ENCODE peak calls at places on chromosomes 16 and 17, in eight cellular contexts. One of them, this sample, is unnamed.

GRCh38 chr17:59769891-59770290 is 62.4 kb downstream of the VMP1 start:
- DNase-seq in ascending aorta: no peak
- DNase-seq in neural crest cell: no peak
- DNase-seq in nephron progenitor cell: no peak
- DNase-seq in heart left ventricle: no peak
- DNase-seq in foreskin keratinocyte: no peak
- DNase-seq in A549: no peak
- DNase-seq in GM13977: no peak
- DNase-seq in this sample: no peak

GRCh38 chr17:51487947-51488346 is 227.6 kb downstream of the UTP18 start:
- DNase-seq in ascending aorta: no peak
- DNase-seq in neural crest cell: no peak
- DNase-seq in nephron progenitor cell: peak
- DNase-seq in heart left ventricle: no peak
- DNase-seq in foreskin keratinocyte: no peak
- DNase-seq in A549: peak
- DNase-seq in GM13977: no peak
- DNase-seq in this sample: no peak

GRCh38 chr17:8222380-8222629 is 11.9 kb upstream of the AURKB start:
- DNase-seq in ascending aorta: no peak
- DNase-seq in neural crest cell: no peak
- DNase-seq in nephron progenitor cell: no peak
- DNase-seq in heart left ventricle: no peak
- DNase-seq in foreskin keratinocyte: peak
- DNase-seq in A549: no peak
- DNase-seq in GM13977: peak
- DNase-seq in this sample: no peak

GRCh38 chr17:152860-153420 is 15.6 kb downstream of the SCGB1C2 start:
- DNase-seq in ascending aorta: peak
- DNase-seq in neural crest cell: no peak
- DNase-seq in nephron progenitor cell: no peak
- DNase-seq in heart left ventricle: peak
- DNase-seq in foreskin keratinocyte: no peak
- DNase-seq in A549: no peak
- DNase-seq in GM13977: no peak
- DNase-seq in this sample: no peak

GRCh38 chr17:71900830-71901229 is 220.0 kb upstream of the SOX9 start:
- DNase-seq in ascending aorta: no peak
- DNase-seq in neural crest cell: no peak
- DNase-seq in nephron progenitor cell: no peak
- DNase-seq in heart left ventricle: no peak
- DNase-seq in foreskin keratinocyte: peak
- DNase-seq in A549: no peak
- DNase-seq in GM13977: no peak
- DNase-seq in this sample: no peak

GRCh38 chr17:7354262-7354781 is 634 bp upstream of the TMEM95 start:
- DNase-seq in ascending aorta: no peak
- DNase-seq in neural crest cell: peak
- DNase-seq in nephron progenitor cell: no peak
- DNase-seq in heart left ventricle: no peak
- DNase-seq in foreskin keratinocyte: peak
- DNase-seq in A549: peak
- DNase-seq in GM13977: no peak
- DNase-seq in this sample: peak

GRCh38 chr17:71975331-71975801 is 145.5 kb upstream of the SOX9 start:
- DNase-seq in ascending aorta: peak
- DNase-seq in neural crest cell: no peak
- DNase-seq in nephron progenitor cell: peak
- DNase-seq in heart left ventricle: peak
- DNase-seq in foreskin keratinocyte: no peak
- DNase-seq in A549: no peak
- DNase-seq in GM13977: no peak
- DNase-seq in this sample: no peak

GRCh38 chr17:78397681-78398101 is 19.2 kb downstream of the PGS1 start:
- DNase-seq in ascending aorta: peak
- DNase-seq in neural crest cell: no peak
- DNase-seq in nephron progenitor cell: no peak
- DNase-seq in heart left ventricle: no peak
- DNase-seq in foreskin keratinocyte: no peak
- DNase-seq in A549: no peak
- DNase-seq in GM13977: no peak
- DNase-seq in this sample: no peak

GRCh38 chr17:35082073-35082657 is 18.7 kb upstream of the RFFL start:
- DNase-seq in ascending aorta: no peak
- DNase-seq in neural crest cell: no peak
- DNase-seq in nephron progenitor cell: no peak
- DNase-seq in heart left ventricle: no peak
- DNase-seq in foreskin keratinocyte: peak
- DNase-seq in A549: no peak
- DNase-seq in GM13977: no peak
- DNase-seq in this sample: no peak

GRCh38 chr17:65167581-65167980 is 30.4 kb downstream of the RGS9 start:
- DNase-seq in ascending aorta: no peak
- DNase-seq in neural crest cell: no peak
- DNase-seq in nephron progenitor cell: peak
- DNase-seq in heart left ventricle: no peak
- DNase-seq in foreskin keratinocyte: no peak
- DNase-seq in A549: no peak
- DNase-seq in GM13977: no peak
- DNase-seq in this sample: no peak

GRCh38 chr17:77475012-77475976 is 334.5 kb downstream of the SEC14L1 start:
- DNase-seq in ascending aorta: no peak
- DNase-seq in neural crest cell: no peak
- DNase-seq in nephron progenitor cell: no peak
- DNase-seq in heart left ventricle: no peak
- DNase-seq in foreskin keratinocyte: no peak
- DNase-seq in A549: no peak
- DNase-seq in GM13977: no peak
- DNase-seq in this sample: no peak

GRCh38 chr16:84054916-84055315 is 12.3 kb upstream of the SLC38A8 start:
- DNase-seq in ascending aorta: no peak
- DNase-seq in neural crest cell: no peak
- DNase-seq in nephron progenitor cell: peak
- DNase-seq in heart left ventricle: no peak
- DNase-seq in foreskin keratinocyte: no peak
- DNase-seq in A549: no peak
- DNase-seq in GM13977: no peak
- DNase-seq in this sample: no peak

GRCh38 chr17:72545756-72546155 is 424.9 kb downstream of the SOX9 start:
- DNase-seq in ascending aorta: no peak
- DNase-seq in neural crest cell: no peak
- DNase-seq in nephron progenitor cell: no peak
- DNase-seq in heart left ventricle: no peak
- DNase-seq in foreskin keratinocyte: no peak
- DNase-seq in A549: no peak
- DNase-seq in GM13977: no peak
- DNase-seq in this sample: no peak

GRCh38 chr17:71936977-71937376 is 183.8 kb upstream of the SOX9 start:
- DNase-seq in ascending aorta: no peak
- DNase-seq in neural crest cell: no peak
- DNase-seq in nephron progenitor cell: no peak
- DNase-seq in heart left ventricle: no peak
- DNase-seq in foreskin keratinocyte: peak
- DNase-seq in A549: no peak
- DNase-seq in GM13977: no peak
- DNase-seq in this sample: no peak

GRCh38 chr17:20234266-20234665 is 225.1 kb downstream of the SPECC1 start:
- DNase-seq in ascending aorta: no peak
- DNase-seq in neural crest cell: no peak
- DNase-seq in nephron progenitor cell: no peak
- DNase-seq in heart left ventricle: no peak
- DNase-seq in foreskin keratinocyte: no peak
- DNase-seq in A549: no peak
- DNase-seq in GM13977: peak
- DNase-seq in this sample: no peak

GRCh38 chr16:72664122-72664479 is 383.8 kb downstream of the ZFHX3 start:
- DNase-seq in ascending aorta: no peak
- DNase-seq in neural crest cell: no peak
- DNase-seq in nephron progenitor cell: no peak
- DNase-seq in heart left ventricle: no peak
- DNase-seq in foreskin keratinocyte: no peak
- DNase-seq in A549: no peak
- DNase-seq in GM13977: no peak
- DNase-seq in this sample: no peak

GRCh38 chr16:72658888-72659717 is 388.8 kb downstream of the ZFHX3 start:
- DNase-seq in ascending aorta: no peak
- DNase-seq in neural crest cell: no peak
- DNase-seq in nephron progenitor cell: no peak
- DNase-seq in heart left ventricle: no peak
- DNase-seq in foreskin keratinocyte: peak
- DNase-seq in A549: no peak
- DNase-seq in GM13977: no peak
- DNase-seq in this sample: no peak

GRCh38 chr16:72666267-72666666 is 381.7 kb downstream of the ZFHX3 start:
- DNase-seq in ascending aorta: no peak
- DNase-seq in neural crest cell: no peak
- DNase-seq in nephron progenitor cell: no peak
- DNase-seq in heart left ventricle: no peak
- DNase-seq in foreskin keratinocyte: no peak
- DNase-seq in A549: no peak
- DNase-seq in GM13977: no peak
- DNase-seq in this sample: no peak

DNA sequence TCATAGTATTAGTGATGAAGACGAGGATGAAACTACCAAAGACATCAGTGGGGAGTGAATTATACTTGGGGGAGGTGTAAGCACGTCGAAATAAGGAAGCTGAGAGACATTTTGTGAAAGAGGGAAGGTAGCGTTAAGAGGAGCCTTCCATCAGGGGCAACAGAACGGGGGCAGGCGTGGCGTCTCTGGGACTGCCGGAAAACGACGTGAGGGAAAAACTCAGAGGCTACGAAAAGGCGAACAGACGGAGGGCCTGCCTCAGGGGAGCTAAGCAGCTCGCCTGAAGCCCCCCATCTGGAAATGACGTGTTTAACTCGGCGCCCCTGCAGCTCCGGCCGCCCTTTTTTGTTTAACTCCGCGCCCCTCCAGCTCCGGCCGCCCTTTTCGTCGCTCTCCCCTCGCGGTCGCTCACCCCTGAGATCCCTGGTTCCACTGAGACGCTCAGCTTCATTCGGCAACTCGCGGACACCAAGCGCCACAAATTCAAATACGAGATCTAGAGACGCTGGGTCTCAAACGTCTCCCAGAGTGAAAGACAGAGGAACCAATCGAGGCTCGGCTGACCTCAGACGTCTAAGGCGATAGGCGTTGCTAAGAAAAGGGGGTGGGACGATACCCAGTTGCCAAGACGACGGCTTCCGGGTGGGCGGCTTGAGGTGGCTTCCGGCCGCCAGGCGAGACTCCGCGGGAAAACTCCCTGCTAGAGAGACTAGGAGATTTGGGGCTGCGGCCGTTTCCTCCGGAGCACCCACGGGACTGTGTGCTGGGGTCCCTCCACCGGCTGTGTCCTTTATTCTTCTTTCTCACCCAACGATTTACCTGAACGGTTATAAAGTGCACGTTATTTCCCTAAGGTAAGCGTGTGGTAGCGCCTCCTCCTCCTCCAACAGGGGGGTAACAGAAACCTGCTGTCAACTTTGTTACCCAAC is 383.2 kb downstream of the ZFHX3 start:
- DNase-seq in ascending aorta: peak
- DNase-seq in neural crest cell: peak
- DNase-seq in nephron progenitor cell: peak
- DNase-seq in heart left ventricle: peak
- DNase-seq in foreskin keratinocyte: peak
- DNase-seq in A549: peak
- DNase-seq in GM13977: peak
- DNase-seq in this sample: peak
- TF ChIP-seq CTCF in ascending aorta: no peak
- TF ChIP-seq CTCF in neural crest cell: peak
- TF ChIP-seq CTCF in nephron progenitor cell: no peak
- TF ChIP-seq CTCF in heart left ventricle: peak
- TF ChIP-seq CTCF in foreskin keratinocyte: peak
- TF ChIP-seq CTCF in A549: no peak
- TF ChIP-seq CTCF in GM13977: no peak
- TF ChIP-seq CTCF in this sample: no peak

DNA sequence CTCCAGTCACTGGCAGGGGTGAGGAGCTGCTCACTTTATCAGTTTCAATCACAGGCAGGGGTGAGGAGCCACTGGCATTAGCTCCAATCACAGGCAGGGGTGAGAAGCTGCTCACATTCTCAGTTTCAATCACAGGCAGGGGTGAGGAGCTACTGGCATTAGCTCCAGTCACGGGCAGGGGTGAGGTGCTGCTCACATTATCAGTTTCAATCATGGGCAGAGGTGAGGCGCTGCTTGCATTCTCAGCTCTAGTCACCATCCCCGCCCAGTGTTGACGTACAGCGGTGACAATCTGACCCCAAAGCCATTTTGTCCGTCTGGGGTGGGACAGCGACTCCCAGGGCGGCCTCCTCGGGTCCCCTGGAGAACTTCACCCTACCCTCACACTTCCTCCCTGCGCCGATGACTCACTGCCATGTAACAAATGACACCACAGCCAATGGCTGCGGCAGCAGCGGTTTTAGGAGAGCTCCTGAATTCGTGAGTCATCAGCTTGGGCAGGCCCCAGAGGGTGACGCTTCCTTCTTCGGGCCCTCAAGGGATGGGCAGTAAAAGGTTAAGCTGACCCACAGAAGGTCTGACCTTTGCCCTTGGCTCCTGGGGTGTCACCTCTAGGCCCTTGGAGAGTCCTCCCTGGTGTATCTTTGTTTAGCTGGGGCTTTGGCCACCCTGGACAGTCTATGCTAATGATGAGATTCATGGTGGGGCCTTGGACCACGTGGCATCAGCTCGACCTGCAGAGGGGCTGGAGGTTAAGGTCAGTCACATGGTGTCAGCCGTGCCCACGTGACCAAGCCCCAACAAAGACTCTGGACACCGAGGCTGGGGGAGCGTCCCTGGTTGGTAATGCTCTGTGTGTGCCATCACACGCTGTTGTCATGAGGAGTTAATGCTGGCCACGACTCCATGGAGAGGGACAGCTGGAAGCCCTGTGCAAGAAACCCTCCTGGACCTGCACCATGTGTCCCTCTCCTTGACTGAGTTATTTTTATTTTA is 171.7 kb downstream of the C16orf95 start:
- DNase-seq in ascending aorta: no peak
- DNase-seq in neural crest cell: no peak
- DNase-seq in nephron progenitor cell: no peak
- DNase-seq in heart left ventricle: no peak
- DNase-seq in foreskin keratinocyte: no peak
- DNase-seq in A549: peak
- DNase-seq in GM13977: no peak
- DNase-seq in this sample: no peak
- TF ChIP-seq CTCF in ascending aorta: no peak
- TF ChIP-seq CTCF in neural crest cell: no peak
- TF ChIP-seq CTCF in nephron progenitor cell: no peak
- TF ChIP-seq CTCF in heart left ventricle: no peak
- TF ChIP-seq CTCF in foreskin keratinocyte: no peak
- TF ChIP-seq CTCF in A549: no peak
- TF ChIP-seq CTCF in GM13977: no peak
- TF ChIP-seq CTCF in this sample: no peak

GRCh38 chr17:37609170-37610040 is at the start of gene SYNRG:
- DNase-seq in ascending aorta: peak
- DNase-seq in neural crest cell: peak
- DNase-seq in nephron progenitor cell: peak
- DNase-seq in heart left ventricle: peak
- DNase-seq in foreskin keratinocyte: peak
- DNase-seq in A549: peak
- DNase-seq in GM13977: peak
- DNase-seq in this sample: peak
- TF ChIP-seq CTCF in ascending aorta: peak
- TF ChIP-seq CTCF in neural crest cell: peak
- TF ChIP-seq CTCF in nephron progenitor cell: peak
- TF ChIP-seq CTCF in heart left ventricle: peak
- TF ChIP-seq CTCF in foreskin keratinocyte: peak
- TF ChIP-seq CTCF in A549: peak
- TF ChIP-seq CTCF in GM13977: peak
- TF ChIP-seq CTCF in this sample: peak

GRCh38 chr17:61002316-61002736 is 324.7 kb downstream of the BCAS3 start:
- DNase-seq in ascending aorta: no peak
- DNase-seq in neural crest cell: no peak
- DNase-seq in nephron progenitor cell: no peak
- DNase-seq in heart left ventricle: no peak
- DNase-seq in foreskin keratinocyte: no peak
- DNase-seq in A549: peak
- DNase-seq in GM13977: no peak
- DNase-seq in this sample: peak
- TF ChIP-seq CTCF in ascending aorta: peak
- TF ChIP-seq CTCF in neural crest cell: peak
- TF ChIP-seq CTCF in nephron progenitor cell: peak
- TF ChIP-seq CTCF in heart left ventricle: peak
- TF ChIP-seq CTCF in foreskin keratinocyte: peak
- TF ChIP-seq CTCF in A549: peak
- TF ChIP-seq CTCF in GM13977: peak
- TF ChIP-seq CTCF in this sample: peak